ENCODE peak calls at places on chromosomes 13 and 19, in four cellular contexts. Q is BJ, U is HCT116, E is cardiac muscle cell. F is an unnamed sample.

GRCh38 chr13:44373247-44373600 is 400 bp upstream of the SERP2 start:
- DNase-seq in Q (no peak), U (no peak), E (no peak), F (no peak)

GRCh38 chr19:35247526-35248309 is 1.1 kb upstream of the LSR start:
- DNase-seq in Q (no peak), U (peak), E (no peak), F (no peak)

GRCh38 chr19:51097166-51097736 is 11.0 kb downstream of the CTU1 start:
- DNase-seq in Q (no peak), U (peak), E (peak), F (peak)

GRCh38 chr19:47407417-47407774 is 11.9 kb downstream of the MEIS3 start:
- DNase-seq in Q (no peak), U (no peak), E (no peak), F (no peak)

GRCh38 chr13:35733832-35734231 is 257.3 kb upstream of the MAB21L1 start:
- DNase-seq in Q (no peak), U (no peak), E (peak), F (peak)

GRCh38 chr13:60158321-60158801 is 5.4 kb downstream of the DIAPH3 start:
- DNase-seq in Q (no peak), U (no peak), E (no peak), F (no peak)

GRCh38 chr19:39046037-39046821 is 13.9 kb upstream of the FBXO27 start:
- DNase-seq in Q (no peak), U (peak), E (peak), F (no peak)

GRCh38 chr13:28492527-28493367 is 2.2 kb downstream of the FLT1 start:
- DNase-seq in Q (peak), U (no peak), E (no peak), F (no peak)

GRCh38 chr19:39173502-39173991 is 23.2 kb upstream of the NCCRP1 start:
- DNase-seq in Q (no peak), U (no peak), E (no peak), F (no peak)

GRCh38 chr19:18202759-18203407 is 959 bp downstream of the RAB3A start:
- DNase-seq in Q (no peak), U (no peak), E (peak), F (peak)

GRCh38 chr13:99357149-99357596 is 50.0 kb upstream of the GPR183 start:
- DNase-seq in Q (no peak), U (no peak), E (peak), F (peak)

GRCh38 chr19:6740589-6741348 is 1.3 kb downstream of the TRIP10 start:
- DNase-seq in Q (no peak), U (no peak), E (peak), F (peak)

GRCh38 chr13:106418556-106418955 is 116.9 kb downstream of the EFNB2 start:
- DNase-seq in Q (peak), U (no peak), E (no peak), F (peak)

GRCh38 chr19:24033962-24034342 is 53.0 kb upstream of the ZNF254 start:
- DNase-seq in Q (peak), U (no peak), E (peak), F (peak)

GRCh38 chr19:24032651-24033050 is 54.3 kb upstream of the ZNF254 start:
- DNase-seq in Q (no peak), U (no peak), E (no peak), F (no peak)

GRCh38 chr19:24033308-24033961 is 53.6 kb upstream of the ZNF254 start:
- DNase-seq in Q (peak), U (peak), E (peak), F (peak)

DNA sequence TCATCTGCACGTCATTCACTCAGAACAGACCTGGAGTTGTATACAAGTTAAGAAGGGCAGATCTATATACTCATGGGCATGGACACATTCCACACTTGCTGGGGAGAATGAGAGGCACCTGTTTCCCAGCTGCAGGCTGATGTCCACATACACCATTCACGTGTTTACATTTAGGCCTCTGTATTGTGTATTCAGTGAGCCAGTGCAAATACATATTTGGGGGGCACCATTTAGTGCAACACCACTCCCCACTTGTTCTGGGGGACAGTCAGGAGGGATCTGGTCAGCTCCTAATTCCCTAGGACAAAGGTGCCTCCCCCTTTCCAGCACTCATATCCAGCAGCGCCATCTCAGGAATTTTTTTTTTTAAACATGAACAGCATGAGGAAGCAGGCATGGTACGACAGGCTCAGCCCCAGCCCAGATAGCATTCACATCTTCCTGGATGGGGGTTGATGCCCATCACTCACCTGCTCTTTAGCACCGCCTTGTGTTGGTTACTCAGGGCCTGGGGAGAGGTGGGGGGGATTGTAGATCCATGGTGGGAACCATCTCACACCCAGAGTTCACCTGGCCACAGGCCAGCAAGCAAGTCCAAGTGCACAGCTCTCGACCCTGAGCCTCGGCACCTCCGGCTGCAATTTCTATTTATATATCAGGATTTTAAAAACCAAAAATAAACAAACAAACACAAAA is 56.9 kb upstream of the ZNF254 start:
- DNase-seq in Q (no peak), U (no peak), E (no peak), F (no peak)
- TF ChIP-seq CTCF in Q (no peak), U (no peak), E (no peak), F (no peak)

DNA sequence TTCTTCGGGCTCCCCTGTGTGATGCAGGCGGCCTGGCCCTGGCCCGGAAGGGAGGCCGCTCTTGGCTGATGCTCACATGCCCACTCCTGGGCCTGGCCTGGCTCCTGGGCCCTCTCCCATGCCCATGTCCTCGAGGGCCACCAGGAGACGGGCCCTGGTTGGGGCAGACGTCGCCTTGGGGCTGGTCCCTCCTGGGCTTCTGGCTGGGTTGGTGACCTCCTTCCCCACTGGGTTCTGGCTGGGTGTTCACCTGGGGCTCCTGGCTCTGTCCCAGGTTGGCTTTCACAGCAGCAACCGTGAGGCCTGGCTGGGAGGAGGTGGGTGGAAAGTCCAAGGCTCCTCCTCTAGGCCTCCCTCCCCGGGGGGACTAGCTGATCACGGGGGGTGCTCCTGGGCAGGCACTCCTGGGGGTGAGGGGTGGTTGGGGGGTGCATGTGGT is 15.5 kb upstream of the SLC7A10 start:
- DNase-seq in Q (no peak), U (no peak), E (no peak), F (no peak)
- TF ChIP-seq CTCF in Q (no peak), U (no peak), E (no peak), F (no peak)

DNA sequence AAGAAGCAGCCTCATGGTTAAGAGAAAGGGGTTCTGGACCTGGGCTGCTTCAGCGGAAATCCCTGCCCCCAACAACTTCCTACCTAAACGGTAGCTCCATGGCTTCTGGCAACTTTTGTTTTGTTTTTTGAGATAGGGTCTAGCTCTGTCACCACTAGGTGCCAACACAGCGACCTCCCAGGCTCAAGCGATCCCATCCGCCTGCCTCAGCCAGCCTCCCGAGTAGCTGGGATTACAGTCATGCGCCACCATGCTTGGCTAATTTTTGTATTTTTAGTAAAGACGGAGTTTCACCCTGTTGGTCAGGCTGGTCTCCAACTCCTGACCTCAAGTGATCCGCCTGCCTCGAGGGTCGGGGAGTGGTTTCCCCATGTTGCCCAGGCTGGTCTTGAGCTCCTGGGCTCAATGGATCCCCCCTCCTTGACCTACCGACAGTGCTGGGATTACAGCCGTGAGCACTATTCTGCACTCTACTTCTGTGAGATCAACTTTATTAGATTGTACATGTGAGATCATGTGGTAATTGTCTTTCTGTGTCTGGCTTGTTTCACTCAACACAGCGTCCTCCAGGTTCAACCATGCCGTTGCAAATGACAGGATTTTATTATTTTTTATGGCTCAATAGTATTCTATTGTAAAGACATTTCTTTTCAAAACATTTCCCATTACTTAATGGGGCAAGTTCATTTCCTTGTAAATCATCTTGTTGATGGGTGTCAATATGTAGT is 1.3 kb upstream of the OBI1 start:
- DNase-seq in Q (no peak), U (no peak), E (peak), F (peak)
- TF ChIP-seq CTCF in Q (no peak), U (no peak), E (no peak), F (no peak)

DNA sequence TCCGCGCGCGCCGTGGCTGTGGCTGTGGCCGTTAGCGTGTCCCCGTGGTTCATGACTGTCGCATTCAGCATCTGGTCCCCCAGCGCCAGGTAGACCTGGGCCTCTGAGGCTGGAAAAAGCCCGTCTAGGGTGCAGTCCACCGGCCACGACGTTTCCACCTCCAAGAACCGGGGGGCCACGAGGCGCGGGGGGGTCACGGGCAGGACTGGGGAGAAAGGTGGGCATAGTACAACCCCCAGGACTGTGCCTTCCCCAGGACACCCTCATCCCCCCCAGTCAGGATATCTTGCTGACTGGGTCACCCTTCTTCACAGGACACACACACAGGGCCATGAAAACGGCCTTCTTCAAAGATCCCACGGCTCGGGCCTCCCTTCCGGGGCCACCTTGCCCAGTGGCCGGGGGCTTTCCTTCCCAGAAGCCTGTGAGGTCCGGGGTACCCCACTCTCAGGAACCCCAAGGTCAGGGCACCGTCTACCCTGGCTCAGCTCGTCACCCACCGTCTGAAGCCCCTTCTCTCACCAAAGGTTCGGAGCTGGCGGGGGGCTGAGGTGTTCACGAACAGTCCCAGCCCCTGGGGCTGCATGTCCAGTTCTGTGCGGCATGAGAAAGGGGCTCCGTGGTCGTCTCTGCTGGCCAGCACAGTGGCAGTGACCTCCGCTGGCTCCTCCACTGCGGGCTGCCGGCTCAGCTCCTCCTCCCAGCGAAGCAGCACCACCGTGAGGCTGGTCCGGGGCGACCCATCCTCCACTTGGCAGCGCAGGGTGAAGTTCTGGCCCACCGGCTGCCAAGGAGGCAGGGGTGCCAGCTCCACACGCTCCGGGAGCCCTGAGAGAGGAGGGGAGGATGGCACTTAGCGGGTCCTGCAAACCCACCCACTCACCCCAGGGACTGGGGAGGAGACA is 2.1 kb upstream of the RAVER1 start:
- DNase-seq in Q (no peak), U (no peak), E (no peak), F (no peak)
- TF ChIP-seq CTCF in Q (no peak), U (no peak), E (no peak), F (no peak)

GRCh38 chr19:33819875-33820781 is 23.5 kb downstream of the KCTD15 start:
- DNase-seq in Q (peak), U (no peak), E (peak), F (peak)
- TF ChIP-seq CTCF in Q (no peak), U (peak), E (no peak), F (no peak)

DNA sequence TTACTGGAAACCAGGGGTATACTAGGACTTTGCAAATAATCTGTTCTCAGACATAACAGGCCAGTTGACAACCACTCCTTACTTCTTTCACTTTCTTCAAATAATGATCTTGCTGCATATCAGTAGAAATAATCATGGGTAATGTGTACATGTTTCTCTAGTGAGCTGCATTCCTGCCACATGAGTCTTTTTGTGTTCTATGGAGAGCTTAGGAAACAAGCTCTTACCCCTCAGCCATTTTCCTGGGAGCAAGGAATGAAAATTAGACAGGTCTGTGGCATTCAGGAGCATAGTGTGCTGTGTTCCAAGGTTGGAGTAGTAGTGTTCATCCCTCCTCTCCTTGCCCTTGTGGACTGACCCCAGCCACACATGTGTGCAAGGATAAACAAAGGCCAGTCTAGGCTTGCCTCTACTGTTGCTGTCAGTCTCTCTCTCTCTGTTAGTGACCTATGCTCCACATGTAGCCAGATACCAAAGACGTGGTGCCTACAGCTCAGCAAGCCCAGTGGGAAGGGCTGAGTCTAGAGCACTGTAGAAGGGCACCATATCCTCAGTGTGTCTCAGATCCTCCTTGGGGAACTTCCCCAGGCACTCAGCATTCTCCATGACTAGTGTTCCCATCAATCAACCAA is 11.5 kb upstream of the OXGR1 start:
- DNase-seq in Q (no peak), U (no peak), E (peak), F (peak)
- TF ChIP-seq CTCF in Q (no peak), U (no peak), E (no peak), F (no peak)

F was measured in fibroblast of mammary gland.